ENCODE peak calls at places on chromosome 12, in four cellular contexts. U, W, A and T are unnamed samples.

GRCh38 chr12:127282786-127283565 is 984.0 kb upstream of the TMEM132C start:
- DNase-seq in U (no peak), A (no peak), W (no peak), T (no peak)

GRCh38 chr12:4607056-4607455 is 41.8 kb downstream of the AKAP3 start:
- DNase-seq in U (peak; percentile 64), W (no peak), A (peak; percentile 15), T (peak; percentile 74)

GRCh38 chr12:87995581-87996178 is 33.5 kb downstream of the C12orf50 start:
- DNase-seq in A (peak; percentile 86), W (peak; percentile 56), U (peak; percentile 62), T (peak; percentile 71)

GRCh38 chr12:108616359-108616758 is 17.3 kb downstream of the SELPLG start:
- DNase-seq in U (no peak), W (no peak), A (no peak), T (no peak)

GRCh38 chr12:103833095-103833777 is 7.8 kb downstream of the NT5DC3 start:
- DNase-seq in W (no peak), U (no peak), A (no peak), T (no peak)

GRCh38 chr12:92649511-92650227 is 53.1 kb upstream of the PLEKHG7 start:
- DNase-seq in U (peak; percentile 70), A (peak; percentile 91), W (peak; percentile 59), T (peak; percentile 72)

GRCh38 chr12:62849398-62849797 is 85.6 kb downstream of the PPM1H start:
- DNase-seq in A (no peak), U (no peak), W (no peak), T (no peak)

GRCh38 chr12:89349814-89350213 is 2.5 kb downstream of the DUSP6 start:
- DNase-seq in A (peak; percentile 87), W (peak; percentile 50), U (no peak), T (peak; percentile 24)

GRCh38 chr12:57626929-57627445 is 6.0 kb downstream of the B4GALNT1 start:
- DNase-seq in W (no peak), A (no peak), U (no peak), T (no peak)

GRCh38 chr12:114691810-114692557 is 8.0 kb upstream of the TBX3 start:
- DNase-seq in A (no peak), U (no peak), W (no peak), T (no peak)

GRCh38 chr12:93167841-93168492 is 209.8 kb upstream of the NUDT4 start:
- DNase-seq in W (no peak), A (no peak), U (no peak), T (no peak)

GRCh38 chr12:56688846-56689113 is 696 bp upstream of the PTGES3 start:
- DNase-seq in U (no peak), W (no peak), A (no peak), T (no peak)

GRCh38 chr12:75509621-75510020 is 1.8 kb downstream of the KRR1 start:
- DNase-seq in A (no peak), W (no peak), U (no peak), T (no peak)

GRCh38 chr12:99767809-99768208 is 120.3 kb downstream of the GARIN6 start:
- DNase-seq in U (no peak), A (peak; percentile 37), W (no peak), T (no peak)

GRCh38 chr12:51840966-51841365 is 7.6 kb downstream of the FIGNL2 start:
- DNase-seq in A (no peak), U (no peak), W (no peak), T (no peak)

GRCh38 chr12:126582231-126582630 is 1517.0 kb downstream of the AACS start:
- DNase-seq in W (no peak), A (peak; percentile 33), U (no peak), T (no peak)

GRCh38 chr12:34218193-34219045 is 196.1 kb downstream of the ALG10 start:
- DNase-seq in U (peak; percentile 51), W (peak; percentile 20), A (peak; percentile 72), T (peak; percentile 69)